ENCODE peak calls at places on chromosomes 1 and 21, in nine cellular contexts. One of them, this sample, is unnamed.

GRCh38 chr1:236142358-236143103 is at the start of gene GPR137B:
- DNase-seq in activated CD4-positive, alpha-beta T cell treated with anti-CD3 and anti-CD28 coated beads, Interleukin-2, amount 10 ng/mL, durations not matched to agents 7 days and 5 days: peak; percentile 65
- DNase-seq in germinal center: peak; percentile 85
- DNase-seq in neural crest cell: peak; percentile 38
- DNase-seq in CD8-positive, alpha-beta T cell: peak; percentile 56
- DNase-seq in stimulated activated CD4-positive, alpha-beta T cell treated with anti-CD3 and anti-CD28 coated beads, Interleukin-4, amount 100 ng/mL, for 48 hours: peak; percentile 41
- DNase-seq in activated CD8-positive, alpha-beta T cell treated with anti-CD3 and anti-CD28 coated beads, Interleukin-2, amount 10 ng/mL, durations not matched to agents 7 days and 5 days: peak; percentile 72
- DNase-seq in choroid plexus epithelial cell: peak; percentile 62
- DNase-seq in stimulated activated naive CD8-positive, alpha-beta T cell treated with anti-CD3 and anti-CD28 coated beads, Interleukin-15, amount 100 ng/mL, for 72 hours: peak; percentile 66
- DNase-seq in this sample: peak; percentile 55

GRCh38 chr1:109636201-109636952 is 16.7 kb downstream of the AMPD2 start:
- DNase-seq in CD8-positive, alpha-beta T cell: no peak
- DNase-seq in stimulated activated naive CD8-positive, alpha-beta T cell treated with anti-CD3 and anti-CD28 coated beads, Interleukin-15, amount 100 ng/mL, for 72 hours: no peak
- DNase-seq in choroid plexus epithelial cell: peak; percentile 69
- DNase-seq in germinal center: no peak
- DNase-seq in activated CD4-positive, alpha-beta T cell treated with anti-CD3 and anti-CD28 coated beads, Interleukin-2, amount 10 ng/mL, durations not matched to agents 7 days and 5 days: peak; percentile 4
- DNase-seq in stimulated activated CD4-positive, alpha-beta T cell treated with anti-CD3 and anti-CD28 coated beads, Interleukin-4, amount 100 ng/mL, for 48 hours: no peak
- DNase-seq in neural crest cell: no peak
- DNase-seq in activated CD8-positive, alpha-beta T cell treated with anti-CD3 and anti-CD28 coated beads, Interleukin-2, amount 10 ng/mL, durations not matched to agents 7 days and 5 days: no peak
- DNase-seq in this sample: peak; percentile 81

GRCh38 chr1:167499657-167500056 is 18.7 kb downstream of the CD247 start:
- DNase-seq in stimulated activated CD4-positive, alpha-beta T cell treated with anti-CD3 and anti-CD28 coated beads, Interleukin-4, amount 100 ng/mL, for 48 hours: no peak
- DNase-seq in CD8-positive, alpha-beta T cell: no peak
- DNase-seq in activated CD4-positive, alpha-beta T cell treated with anti-CD3 and anti-CD28 coated beads, Interleukin-2, amount 10 ng/mL, durations not matched to agents 7 days and 5 days: peak; percentile 57
- DNase-seq in stimulated activated naive CD8-positive, alpha-beta T cell treated with anti-CD3 and anti-CD28 coated beads, Interleukin-15, amount 100 ng/mL, for 72 hours: no peak
- DNase-seq in choroid plexus epithelial cell: no peak
- DNase-seq in activated CD8-positive, alpha-beta T cell treated with anti-CD3 and anti-CD28 coated beads, Interleukin-2, amount 10 ng/mL, durations not matched to agents 7 days and 5 days: peak; percentile 60
- DNase-seq in neural crest cell: no peak
- DNase-seq in germinal center: peak; percentile 87
- DNase-seq in this sample: no peak

GRCh38 chr1:23643668-23644554 is 47.7 kb upstream of the RPL11 start:
- DNase-seq in germinal center: no peak
- DNase-seq in stimulated activated CD4-positive, alpha-beta T cell treated with anti-CD3 and anti-CD28 coated beads, Interleukin-4, amount 100 ng/mL, for 48 hours: no peak
- DNase-seq in activated CD4-positive, alpha-beta T cell treated with anti-CD3 and anti-CD28 coated beads, Interleukin-2, amount 10 ng/mL, durations not matched to agents 7 days and 5 days: no peak
- DNase-seq in stimulated activated naive CD8-positive, alpha-beta T cell treated with anti-CD3 and anti-CD28 coated beads, Interleukin-15, amount 100 ng/mL, for 72 hours: no peak
- DNase-seq in CD8-positive, alpha-beta T cell: no peak
- DNase-seq in neural crest cell: no peak
- DNase-seq in activated CD8-positive, alpha-beta T cell treated with anti-CD3 and anti-CD28 coated beads, Interleukin-2, amount 10 ng/mL, durations not matched to agents 7 days and 5 days: no peak
- DNase-seq in choroid plexus epithelial cell: peak; percentile 30
- DNase-seq in this sample: no peak

GRCh38 chr1:93977546-93977945 is 68.3 kb upstream of the GCLM start:
- DNase-seq in stimulated activated naive CD8-positive, alpha-beta T cell treated with anti-CD3 and anti-CD28 coated beads, Interleukin-15, amount 100 ng/mL, for 72 hours: no peak
- DNase-seq in choroid plexus epithelial cell: peak; percentile 35
- DNase-seq in stimulated activated CD4-positive, alpha-beta T cell treated with anti-CD3 and anti-CD28 coated beads, Interleukin-4, amount 100 ng/mL, for 48 hours: no peak
- DNase-seq in activated CD8-positive, alpha-beta T cell treated with anti-CD3 and anti-CD28 coated beads, Interleukin-2, amount 10 ng/mL, durations not matched to agents 7 days and 5 days: no peak
- DNase-seq in CD8-positive, alpha-beta T cell: no peak
- DNase-seq in neural crest cell: no peak
- DNase-seq in activated CD4-positive, alpha-beta T cell treated with anti-CD3 and anti-CD28 coated beads, Interleukin-2, amount 10 ng/mL, durations not matched to agents 7 days and 5 days: no peak
- DNase-seq in germinal center: no peak
- DNase-seq in this sample: no peak

GRCh38 chr1:31476891-31477846 is 64.2 kb downstream of the SERINC2 start:
- DNase-seq in stimulated activated CD4-positive, alpha-beta T cell treated with anti-CD3 and anti-CD28 coated beads, Interleukin-4, amount 100 ng/mL, for 48 hours: no peak
- DNase-seq in stimulated activated naive CD8-positive, alpha-beta T cell treated with anti-CD3 and anti-CD28 coated beads, Interleukin-15, amount 100 ng/mL, for 72 hours: no peak
- DNase-seq in CD8-positive, alpha-beta T cell: no peak
- DNase-seq in activated CD8-positive, alpha-beta T cell treated with anti-CD3 and anti-CD28 coated beads, Interleukin-2, amount 10 ng/mL, durations not matched to agents 7 days and 5 days: no peak
- DNase-seq in choroid plexus epithelial cell: peak; percentile 11
- DNase-seq in germinal center: no peak
- DNase-seq in activated CD4-positive, alpha-beta T cell treated with anti-CD3 and anti-CD28 coated beads, Interleukin-2, amount 10 ng/mL, durations not matched to agents 7 days and 5 days: no peak
- DNase-seq in neural crest cell: peak; percentile 3
- DNase-seq in this sample: no peak

GRCh38 chr1:182174202-182174855 is 112.8 kb upstream of the ZNF648 start:
- DNase-seq in activated CD8-positive, alpha-beta T cell treated with anti-CD3 and anti-CD28 coated beads, Interleukin-2, amount 10 ng/mL, durations not matched to agents 7 days and 5 days: no peak
- DNase-seq in germinal center: no peak
- DNase-seq in neural crest cell: no peak
- DNase-seq in stimulated activated CD4-positive, alpha-beta T cell treated with anti-CD3 and anti-CD28 coated beads, Interleukin-4, amount 100 ng/mL, for 48 hours: no peak
- DNase-seq in activated CD4-positive, alpha-beta T cell treated with anti-CD3 and anti-CD28 coated beads, Interleukin-2, amount 10 ng/mL, durations not matched to agents 7 days and 5 days: no peak
- DNase-seq in CD8-positive, alpha-beta T cell: no peak
- DNase-seq in stimulated activated naive CD8-positive, alpha-beta T cell treated with anti-CD3 and anti-CD28 coated beads, Interleukin-15, amount 100 ng/mL, for 72 hours: no peak
- DNase-seq in choroid plexus epithelial cell: no peak
- DNase-seq in this sample: no peak

GRCh38 chr1:110606784-110607662 is 865 bp upstream of the KCNA2 start:
- DNase-seq in germinal center: peak; percentile 31
- DNase-seq in CD8-positive, alpha-beta T cell: peak; percentile 16
- DNase-seq in neural crest cell: peak; percentile 24
- DNase-seq in activated CD4-positive, alpha-beta T cell treated with anti-CD3 and anti-CD28 coated beads, Interleukin-2, amount 10 ng/mL, durations not matched to agents 7 days and 5 days: peak; percentile 22
- DNase-seq in stimulated activated CD4-positive, alpha-beta T cell treated with anti-CD3 and anti-CD28 coated beads, Interleukin-4, amount 100 ng/mL, for 48 hours: no peak
- DNase-seq in choroid plexus epithelial cell: peak; percentile 9
- DNase-seq in stimulated activated naive CD8-positive, alpha-beta T cell treated with anti-CD3 and anti-CD28 coated beads, Interleukin-15, amount 100 ng/mL, for 72 hours: peak; percentile 43
- DNase-seq in activated CD8-positive, alpha-beta T cell treated with anti-CD3 and anti-CD28 coated beads, Interleukin-2, amount 10 ng/mL, durations not matched to agents 7 days and 5 days: no peak
- DNase-seq in this sample: no peak

GRCh38 chr21:46003575-46004007 is 22.0 kb downstream of the COL6A1 start:
- DNase-seq in neural crest cell: no peak
- DNase-seq in CD8-positive, alpha-beta T cell: no peak
- DNase-seq in stimulated activated CD4-positive, alpha-beta T cell treated with anti-CD3 and anti-CD28 coated beads, Interleukin-4, amount 100 ng/mL, for 48 hours: no peak
- DNase-seq in germinal center: no peak
- DNase-seq in activated CD4-positive, alpha-beta T cell treated with anti-CD3 and anti-CD28 coated beads, Interleukin-2, amount 10 ng/mL, durations not matched to agents 7 days and 5 days: no peak
- DNase-seq in stimulated activated naive CD8-positive, alpha-beta T cell treated with anti-CD3 and anti-CD28 coated beads, Interleukin-15, amount 100 ng/mL, for 72 hours: no peak
- DNase-seq in activated CD8-positive, alpha-beta T cell treated with anti-CD3 and anti-CD28 coated beads, Interleukin-2, amount 10 ng/mL, durations not matched to agents 7 days and 5 days: peak; percentile 10
- DNase-seq in choroid plexus epithelial cell: no peak
- DNase-seq in this sample: no peak